ENCODE peak calls at places on chromosomes 3 and 15, in six cellular contexts. F is suprapubic skin, O is PC-3, S is dorsolateral prefrontal cortex, L is RWPE1, Q is DND-41. R is an unnamed sample.

GRCh38 chr3:160941885-160942494 is 163.2 kb downstream of the B3GALNT1 start:
- DNase-seq in F (peak), O (peak), L (peak), Q (peak), S (no peak), R (peak)

GRCh38 chr3:122635789-122636188 is 44.9 kb upstream of the PARP14 start:
- DNase-seq in Q (no peak), O (peak), S (no peak), F (no peak), L (peak), R (no peak)

GRCh38 chr15:91853968-91854943 is 748 bp downstream of the SLCO3A1 start:
- DNase-seq in L (peak), F (peak), O (no peak), S (peak), Q (no peak), R (peak)

GRCh38 chr15:89664951-89665350 is 9.7 kb upstream of the KIF7 start:
- DNase-seq in L (no peak), O (no peak), Q (no peak), S (no peak), F (peak), R (no peak)

GRCh38 chr3:72155391-72156064 is 370.6 kb upstream of the PROK2 start:
- DNase-seq in S (peak), O (peak), F (peak), L (peak), Q (no peak), R (no peak)

GRCh38 chr15:56973463-56973862 is 55.0 kb downstream of the TCF12 start:
- DNase-seq in F (no peak), Q (no peak), O (no peak), L (no peak), S (no peak), R (no peak)

GRCh38 chr15:62066663-62067447 is at the start of gene C2CD4A:
- DNase-seq in F (peak), O (peak), S (peak), L (peak), Q (no peak), R (peak)

GRCh38 chr15:31758126-31758525 is 272.2 kb upstream of the CHRNA7 start:
- DNase-seq in S (peak), Q (no peak), F (no peak), O (peak), L (peak), R (peak)

GRCh38 chr3:38039899-38040261 is 872 bp downstream of the DLEC1 start:
- DNase-seq in F (no peak), Q (peak), S (no peak), L (no peak), O (no peak), R (peak)

GRCh38 chr3:48240711-48241491 is at the start of gene ZNF589:
- DNase-seq in F (peak), S (peak), L (peak), O (peak), Q (peak), R (peak)
- TF ChIP-seq CTCF in F (peak), S (peak), L (no peak), O (peak), Q (peak), R (no peak)

GRCh38 chr3:57298041-57298440 is 5.6 kb upstream of the ASB14 start:
- DNase-seq in Q (no peak), L (peak), O (peak), F (no peak), S (no peak), R (peak)
- TF ChIP-seq CTCF in Q (no peak), L (no peak), O (peak), F (no peak), S (no peak), R (no peak)

DNA sequence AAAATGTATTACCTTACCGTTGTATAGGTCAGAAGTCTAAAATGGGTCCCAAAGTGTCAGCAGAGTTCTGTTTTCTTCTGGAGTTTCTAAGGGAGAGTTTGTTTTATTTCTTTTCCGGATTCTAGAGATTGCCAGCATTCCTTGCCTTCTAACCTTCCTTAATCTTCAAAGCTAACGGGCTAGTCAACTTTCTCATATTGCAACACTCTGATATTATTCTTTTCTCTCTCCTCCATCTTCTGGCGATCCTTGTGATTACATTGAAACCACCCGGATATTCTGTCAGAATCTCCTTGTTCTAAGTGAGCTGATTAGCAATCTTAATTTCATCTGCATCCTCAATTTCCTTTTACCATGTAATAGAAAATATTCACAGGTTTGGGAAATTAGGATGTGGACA is 36.2 kb upstream of the AADACL2 start:
- DNase-seq in F (no peak), O (no peak), Q (no peak), S (no peak), L (no peak), R (peak)
- TF ChIP-seq CTCF in F (no peak), O (no peak), Q (no peak), S (no peak), L (no peak), R (no peak)

GRCh38 chr15:96072821-96073220 is 257.7 kb upstream of the NR2F2 start:
- DNase-seq in L (no peak), S (no peak), F (no peak), Q (no peak), O (no peak), R (no peak)

GRCh38 chr15:96068897-96069296 is 261.6 kb upstream of the NR2F2 start:
- DNase-seq in O (no peak), L (no peak), Q (no peak), F (no peak), S (no peak), R (no peak)

GRCh38 chr15:96073908-96074307 is 256.6 kb upstream of the NR2F2 start:
- DNase-seq in S (no peak), L (no peak), O (no peak), Q (no peak), F (no peak), R (no peak)

GRCh38 chr15:96067677-96068076 is 262.8 kb upstream of the NR2F2 start:
- DNase-seq in L (no peak), O (no peak), S (no peak), Q (no peak), F (no peak), R (no peak)

DNA sequence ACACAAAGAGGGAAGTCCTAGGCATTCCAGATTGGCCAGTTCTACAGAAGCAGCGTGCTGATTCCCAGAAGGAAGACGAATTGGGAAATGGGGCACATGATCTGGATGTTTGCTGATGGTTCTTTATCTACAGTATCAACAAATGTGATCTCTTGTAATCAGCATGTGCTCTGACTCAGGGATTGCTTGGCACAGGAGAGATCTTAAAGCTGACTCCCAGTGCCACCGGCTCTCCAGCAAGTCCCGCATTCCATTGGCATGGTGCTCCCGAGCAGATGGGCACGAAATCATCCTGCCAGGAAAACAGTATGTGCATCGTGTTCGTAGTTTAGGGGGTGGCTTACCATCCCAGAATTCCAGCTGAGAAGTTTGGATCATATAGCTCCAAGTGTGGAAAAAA is 259.9 kb upstream of the NR2F2 start:
- DNase-seq in O (peak), S (no peak), L (no peak), F (no peak), Q (no peak), R (no peak)
- TF ChIP-seq CTCF in O (no peak), S (no peak), L (no peak), F (no peak), Q (no peak), R (no peak)